ENCODE peak calls at places on chromosome 2, in four cellular contexts. One of them, this sample, is unnamed. For H3K4me1, the result is how much of the 10 kb centered on the place peaks cover.

GRCh38 chr2:1936411-1936980 is 192.2 kb upstream of the PXDN start:
- DNase-seq in Peyer's patch: no peak
- DNase-seq in K562: no peak
- DNase-seq in A549: no peak
- DNase-seq in this sample: no peak

GRCh38 chr2:74204436-74204835 is 6.0 kb downstream of the MTHFD2 start:
- DNase-seq in Peyer's patch: no peak
- DNase-seq in K562: no peak
- DNase-seq in A549: no peak
- DNase-seq in this sample: no peak

GRCh38 chr2:26112201-26112600 is 60.7 kb upstream of the GAREM2 start:
- DNase-seq in Peyer's patch: no peak
- DNase-seq in K562: no peak
- DNase-seq in A549: no peak
- DNase-seq in this sample: no peak

GRCh38 chr2:145018502-145018901 is 498.6 kb upstream of the ZEB2 start:
- DNase-seq in Peyer's patch: no peak
- DNase-seq in K562: no peak
- DNase-seq in A549: peak
- DNase-seq in this sample: no peak

GRCh38 chr2:111168528-111168929 is 47.8 kb downstream of the BCL2L11 start:
- DNase-seq in Peyer's patch: peak
- DNase-seq in K562: peak
- DNase-seq in A549: peak
- DNase-seq in this sample: peak

GRCh38 chr2:230473378-230473777 is 57.4 kb downstream of the SP100 start:
- DNase-seq in Peyer's patch: peak
- DNase-seq in K562: no peak
- DNase-seq in A549: no peak
- DNase-seq in this sample: no peak

GRCh38 chr2:108945969-108946368 is 43.1 kb downstream of the EDAR start:
- DNase-seq in Peyer's patch: no peak
- DNase-seq in K562: no peak
- DNase-seq in A549: no peak
- DNase-seq in this sample: no peak

GRCh38 chr2:12433641-12433990 is 283.1 kb upstream of the TRIB2 start:
- DNase-seq in Peyer's patch: no peak
- DNase-seq in K562: no peak
- DNase-seq in A549: no peak
- DNase-seq in this sample: no peak

DNA sequence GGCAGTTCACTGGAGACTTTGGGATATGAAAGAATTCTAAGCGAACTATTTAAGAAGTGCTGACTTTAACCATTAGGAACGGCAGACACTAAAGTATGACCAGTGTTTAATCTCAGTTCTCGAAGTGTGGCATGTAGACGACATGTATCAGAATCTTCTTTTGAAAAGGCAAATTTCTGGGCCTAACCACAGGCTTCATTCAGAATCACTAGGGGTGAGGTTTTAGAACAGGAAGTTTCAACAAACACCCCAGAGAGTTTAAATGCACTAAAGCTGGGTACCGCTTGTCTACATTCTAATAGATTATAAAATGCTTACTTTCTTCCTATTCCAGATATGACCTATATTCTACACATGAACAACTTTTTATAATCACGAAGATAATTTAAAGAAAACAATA is 180.3 kb downstream of the ANKRD44 start:
- DNase-seq in Peyer's patch: no peak
- DNase-seq in K562: no peak
- DNase-seq in A549: no peak
- DNase-seq in this sample: no peak
- H3K4me1 ChIP-seq in Peyer's patch: under half
- H3K4me1 ChIP-seq in K562: under half
- H3K4me1 ChIP-seq in A549: under half
- H3K4me1 ChIP-seq in this sample: under half

GRCh38 chr2:8543412-8544167 is 138.3 kb upstream of the ID2 start:
- DNase-seq in Peyer's patch: peak
- DNase-seq in K562: no peak
- DNase-seq in A549: no peak
- DNase-seq in this sample: peak
- TF ChIP-seq POLR2A in Peyer's patch: peak
- TF ChIP-seq POLR2A in K562: no peak
- TF ChIP-seq POLR2A in A549: no peak
- TF ChIP-seq POLR2A in this sample: no peak

GRCh38 chr2:71330585-71331330 is 824 bp upstream of the ZNF638 start:
- DNase-seq in Peyer's patch: no peak
- DNase-seq in K562: no peak
- DNase-seq in A549: no peak
- DNase-seq in this sample: no peak
- H3K27ac ChIP-seq in Peyer's patch: no peak
- H3K27ac ChIP-seq in K562: no peak
- H3K27ac ChIP-seq in A549: peak
- H3K27ac ChIP-seq in this sample: peak

DNA sequence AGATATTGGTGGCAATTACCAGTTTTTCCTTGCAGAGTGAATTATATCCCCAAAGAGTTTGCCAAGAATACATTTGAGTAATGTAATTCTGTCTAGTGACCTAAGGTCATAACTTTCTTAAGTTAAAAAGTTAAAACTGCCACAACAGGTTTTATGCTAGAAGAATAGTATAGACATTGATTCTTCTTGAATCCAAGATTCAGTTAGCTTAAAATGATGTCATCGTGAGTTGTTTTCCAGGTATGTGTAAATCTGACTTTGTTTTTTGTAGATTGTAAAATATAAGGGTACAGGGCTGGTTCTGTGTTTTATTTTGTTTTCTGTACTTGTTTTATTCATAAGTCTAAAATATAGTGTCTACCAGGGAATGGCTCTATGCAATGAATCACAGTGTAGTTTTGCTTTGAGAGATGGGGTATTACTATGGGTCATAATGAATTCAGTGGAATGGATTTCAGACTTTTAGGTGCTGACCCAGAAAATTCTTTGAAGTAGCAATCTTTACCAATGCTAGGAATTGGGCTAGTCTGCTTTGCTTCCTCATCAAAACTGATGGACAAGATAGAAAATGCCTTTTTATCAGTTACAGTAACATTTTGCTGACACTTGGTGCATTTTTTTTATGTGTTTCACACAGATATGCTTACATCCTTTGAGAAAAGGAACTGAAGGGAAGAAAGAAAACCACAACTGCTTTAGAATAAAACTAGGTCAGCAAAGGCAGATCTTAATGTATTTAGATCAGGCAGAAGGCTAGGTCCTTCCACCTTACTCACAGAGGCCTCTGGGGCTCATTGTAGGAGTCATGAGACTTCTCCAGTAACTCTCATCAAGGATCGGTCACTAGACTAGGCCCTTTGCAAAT is 20.8 kb upstream of the MGAT5 start:
- DNase-seq in Peyer's patch: no peak
- DNase-seq in K562: no peak
- DNase-seq in A549: no peak
- DNase-seq in this sample: no peak
- H3K4me1 ChIP-seq in Peyer's patch: under half
- H3K4me1 ChIP-seq in K562: under half
- H3K4me1 ChIP-seq in A549: under half
- H3K4me1 ChIP-seq in this sample: under half

DNA sequence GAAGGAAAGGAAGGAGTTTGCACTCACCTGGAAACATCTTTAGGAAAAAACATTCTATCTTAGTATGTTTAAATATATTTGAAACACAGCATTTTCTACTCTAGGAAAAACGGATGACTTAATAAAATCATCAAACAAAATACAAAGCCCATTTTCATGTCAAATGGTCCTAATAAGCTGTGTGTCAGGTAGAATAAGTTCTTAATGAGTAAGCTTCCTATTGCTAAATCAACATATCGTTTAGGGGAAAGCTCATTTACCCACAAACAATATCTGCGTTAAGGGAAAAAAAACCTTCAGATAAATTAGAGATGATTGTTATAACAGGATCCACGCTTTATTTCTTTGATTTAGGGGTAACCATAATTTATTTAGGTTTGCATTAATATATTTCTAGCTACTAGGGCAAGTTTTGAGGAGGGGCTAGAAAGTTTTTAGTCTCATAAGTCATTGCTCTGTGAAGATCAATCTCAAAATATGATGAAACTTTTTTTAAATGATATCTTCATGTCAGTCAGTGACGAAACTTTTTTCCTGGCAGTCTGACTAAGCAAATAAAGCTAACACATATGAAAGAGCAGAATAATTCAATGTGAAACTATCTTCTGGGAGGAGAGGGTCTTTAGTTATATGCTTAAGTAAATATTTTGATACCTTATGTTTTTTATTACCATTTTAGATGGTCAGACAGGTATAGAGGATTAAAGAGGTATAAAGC is 147.1 kb downstream of the WDSUB1 start:
- DNase-seq in Peyer's patch: no peak
- DNase-seq in K562: no peak
- DNase-seq in A549: no peak
- DNase-seq in this sample: no peak
- TF ChIP-seq POLR2A in Peyer's patch: no peak
- TF ChIP-seq POLR2A in K562: no peak
- TF ChIP-seq POLR2A in A549: no peak
- TF ChIP-seq POLR2A in this sample: no peak

GRCh38 chr2:67323209-67323991 is 73.7 kb upstream of the ETAA1 start:
- DNase-seq in Peyer's patch: no peak
- DNase-seq in K562: no peak
- DNase-seq in A549: no peak
- DNase-seq in this sample: no peak

GRCh38 chr2:67313536-67313935 is 83.6 kb upstream of the ETAA1 start:
- DNase-seq in Peyer's patch: no peak
- DNase-seq in K562: no peak
- DNase-seq in A549: no peak
- DNase-seq in this sample: no peak

GRCh38 chr2:67322361-67323001 is 74.7 kb upstream of the ETAA1 start:
- DNase-seq in Peyer's patch: peak
- DNase-seq in K562: no peak
- DNase-seq in A549: peak
- DNase-seq in this sample: peak

GRCh38 chr2:67318966-67319590 is 78.1 kb upstream of the ETAA1 start:
- DNase-seq in Peyer's patch: no peak
- DNase-seq in K562: no peak
- DNase-seq in A549: no peak
- DNase-seq in this sample: no peak

GRCh38 chr2:67318014-67318413 is 79.1 kb upstream of the ETAA1 start:
- DNase-seq in Peyer's patch: no peak
- DNase-seq in K562: no peak
- DNase-seq in A549: no peak
- DNase-seq in this sample: no peak
- H3K27ac ChIP-seq in Peyer's patch: no peak
- H3K27ac ChIP-seq in K562: no peak
- H3K27ac ChIP-seq in A549: no peak
- H3K27ac ChIP-seq in this sample: no peak

GRCh38 chr2:43075054-43075593 is 151.3 kb downstream of the ZFP36L2 start:
- DNase-seq in Peyer's patch: peak
- DNase-seq in K562: no peak
- DNase-seq in A549: no peak
- DNase-seq in this sample: peak
- H3K4me1 ChIP-seq in Peyer's patch: under half
- H3K4me1 ChIP-seq in K562: under half
- H3K4me1 ChIP-seq in A549: under half
- H3K4me1 ChIP-seq in this sample: under half

DNA sequence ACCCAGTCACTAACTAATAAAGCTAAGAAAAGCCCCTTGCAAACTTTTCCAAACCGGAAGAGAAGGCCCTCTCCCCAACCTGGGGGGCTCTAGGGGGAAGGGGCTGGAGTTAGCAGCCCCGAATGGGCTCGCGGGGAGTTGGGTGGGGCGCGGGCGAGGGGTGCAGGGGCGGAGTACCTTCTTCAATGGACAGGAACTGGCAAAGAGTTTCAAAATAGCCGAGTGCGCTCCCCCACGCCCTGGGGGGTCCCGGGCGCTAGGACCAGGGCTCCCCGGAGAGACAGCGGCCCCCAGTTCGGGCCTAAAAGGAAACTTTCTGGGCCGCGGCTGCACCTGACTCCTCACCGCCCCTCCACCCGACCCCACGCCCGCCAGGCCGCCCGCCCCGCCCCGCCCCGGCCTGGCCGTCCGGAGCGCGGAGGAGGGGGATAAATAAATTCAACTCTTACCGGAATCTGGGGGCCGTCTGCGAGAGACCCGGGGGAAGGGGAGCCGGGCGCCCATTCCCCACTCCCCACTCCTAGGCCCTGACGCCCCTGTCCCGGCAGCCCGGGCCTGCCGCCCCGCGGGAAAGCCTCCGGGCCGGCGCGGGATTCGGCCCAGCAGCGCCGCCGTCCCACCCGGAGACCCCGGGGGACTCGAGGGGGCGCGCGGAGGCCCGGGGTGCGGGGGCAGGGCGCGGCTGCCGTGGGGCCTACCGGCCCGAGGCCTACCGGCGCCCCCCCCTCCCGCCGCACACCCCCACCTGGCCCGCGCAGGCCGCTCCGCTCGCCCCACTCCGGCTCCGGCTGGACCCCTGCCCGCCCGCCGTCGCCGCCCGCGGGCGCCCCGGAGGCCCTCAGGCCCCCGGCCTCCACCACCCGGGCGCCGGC is 868 bp downstream of the INO80D start:
- DNase-seq in Peyer's patch: peak
- DNase-seq in K562: peak
- DNase-seq in A549: no peak
- DNase-seq in this sample: peak
- TF ChIP-seq POLR2A in Peyer's patch: no peak
- TF ChIP-seq POLR2A in K562: peak
- TF ChIP-seq POLR2A in A549: no peak
- TF ChIP-seq POLR2A in this sample: no peak

GRCh38 chr2:45696708-45697107 is 45.2 kb downstream of the PRKCE start:
- DNase-seq in Peyer's patch: no peak
- DNase-seq in K562: no peak
- DNase-seq in A549: no peak
- DNase-seq in this sample: no peak

GRCh38 chr2:45697190-45697589 is 45.7 kb downstream of the PRKCE start:
- DNase-seq in Peyer's patch: no peak
- DNase-seq in K562: no peak
- DNase-seq in A549: no peak
- DNase-seq in this sample: no peak

GRCh38 chr2:45700407-45701013 is 49.0 kb downstream of the PRKCE start:
- DNase-seq in Peyer's patch: no peak
- DNase-seq in K562: no peak
- DNase-seq in A549: no peak
- DNase-seq in this sample: no peak

GRCh38 chr2:45698538-45698937 is 47.1 kb downstream of the PRKCE start:
- DNase-seq in Peyer's patch: no peak
- DNase-seq in K562: no peak
- DNase-seq in A549: no peak
- DNase-seq in this sample: no peak

DNA sequence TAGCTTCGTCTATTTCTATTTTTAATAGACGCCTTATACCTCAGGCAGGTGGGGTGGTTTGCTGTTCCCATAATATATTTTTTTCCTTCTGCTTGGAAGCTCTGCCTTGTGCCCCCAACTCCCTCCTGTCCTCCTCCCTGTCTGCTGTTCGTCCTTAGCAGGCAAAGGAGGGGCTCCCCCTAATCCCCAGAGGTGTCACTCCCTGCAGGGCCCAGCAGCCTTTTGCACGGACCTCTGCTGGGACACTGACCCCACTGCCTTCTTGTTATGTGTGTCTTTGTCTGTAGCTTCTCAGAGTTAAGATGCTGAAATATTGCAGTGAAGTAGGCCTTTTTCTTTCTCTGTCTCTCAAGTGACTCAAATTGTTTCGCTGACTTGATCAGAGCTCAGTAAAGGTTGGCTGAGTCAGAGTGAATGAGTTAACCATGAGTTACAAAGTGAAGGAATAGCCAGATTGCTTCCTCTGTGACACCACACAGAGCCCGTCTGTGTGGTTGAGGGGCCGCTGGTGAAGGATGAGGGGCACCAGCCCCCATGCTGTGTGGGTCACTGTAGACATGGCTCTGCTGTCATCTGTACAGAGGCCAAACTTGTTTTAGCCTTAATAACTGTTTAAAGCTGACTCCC is 47.7 kb downstream of the PRKCE start:
- DNase-seq in Peyer's patch: no peak
- DNase-seq in K562: no peak
- DNase-seq in A549: no peak
- DNase-seq in this sample: no peak
- H3K27ac ChIP-seq in Peyer's patch: no peak
- H3K27ac ChIP-seq in K562: no peak
- H3K27ac ChIP-seq in A549: no peak
- H3K27ac ChIP-seq in this sample: peak

This sample was measured in transverse colon.